ENCODE peak calls at places on chromosomes 11 and 22, in eight cellular contexts. J is CD8-positive, alpha-beta T cell; L is MM.1S; P is GM13977; Y is NCI-H1436 treated with DMSO at 0.1 percent for 48 hours; V is activated CD8-positive, alpha-beta T cell treated with anti-CD3 and anti-CD28 coated beads for 36 hours; A is amniotic stem cell; T is D341Med. W is an unnamed sample.
A peak's percentile ranks its signal among the peaks of the same experiment; 100 is the strongest.

GRCh38 chr11:113104390-113105251 is 143.4 kb downstream of the NCAM1 start:
- DNase-seq in L (no peak), Y (no peak), V (no peak), T (no peak), J (no peak), P (no peak), A (no peak), W (no peak)

GRCh38 chr11:117888140-117888561 is 11.7 kb upstream of the FXYD6 start:
- DNase-seq in Y (no peak), J (no peak), A (no peak), L (no peak), T (no peak), P (no peak), V (no peak), W (no peak)

GRCh38 chr11:61028135-61028729 is 56.8 kb downstream of the CD6 start:
- DNase-seq in A (no peak), J (peak; percentile 62), L (no peak), V (peak; percentile 88), P (peak; percentile 70), Y (no peak), T (no peak), W (no peak)

GRCh38 chr11:129451524-129451923 is 75.9 kb downstream of the BARX2 start:
- DNase-seq in Y (no peak), V (no peak), A (no peak), J (no peak), T (no peak), L (no peak), P (no peak), W (no peak)

GRCh38 chr11:55795256-55795655 is at the start of gene OR5D14:
- DNase-seq in V (no peak), J (no peak), T (no peak), Y (no peak), P (no peak), A (no peak), L (no peak), W (no peak)

GRCh38 chr11:75288846-75289760 is 48.5 kb downstream of the TPBGL start:
- DNase-seq in V (no peak), J (no peak), T (no peak), A (no peak), L (no peak), P (no peak), Y (no peak), W (no peak)

GRCh38 chr11:132379540-132379939 is 1009.1 kb downstream of the NTM start:
- DNase-seq in L (peak; percentile 5), Y (no peak), V (no peak), A (no peak), T (no peak), P (no peak), J (no peak), W (no peak)

GRCh38 chr22:47168900-47169800 is 406.7 kb downstream of the TBC1D22A start:
- DNase-seq in T (no peak), Y (no peak), A (no peak), V (peak; percentile 10), L (no peak), J (no peak), P (no peak), W (no peak)

GRCh38 chr11:94586978-94587377 is 19.8 kb downstream of the PIWIL4 start:
- DNase-seq in J (no peak), P (no peak), Y (no peak), L (no peak), T (no peak), V (no peak), A (no peak), W (no peak)

GRCh38 chr11:117663826-117664225 is 133.2 kb downstream of the DSCAML1 start:
- DNase-seq in P (no peak), V (no peak), Y (no peak), L (no peak), T (no peak), A (no peak), J (no peak), W (no peak)

GRCh38 chr11:120877746-120878365 is 146.0 kb upstream of the TBCEL start:
- DNase-seq in T (no peak), V (no peak), Y (no peak), L (no peak), J (no peak), P (no peak), A (no peak), W (no peak)

GRCh38 chr11:7197469-7197868 is 54.2 kb upstream of the SYT9 start:
- DNase-seq in A (no peak), V (no peak), T (no peak), L (no peak), J (no peak), P (no peak), Y (no peak), W (no peak)

GRCh38 chr11:10556590-10556989 is 11.9 kb downstream of the LYVE1 start:
- DNase-seq in L (no peak), V (no peak), Y (no peak), T (no peak), A (no peak), J (no peak), P (no peak), W (no peak)

GRCh38 chr11:41983458-41983857 is 524.0 kb upstream of the LRRC4C start:
- DNase-seq in T (no peak), V (no peak), A (no peak), J (no peak), P (no peak), Y (no peak), L (no peak), W (peak; percentile 11)